ENCODE peak calls at places on chromosome 16, in nine cellular contexts. One of them, this sample, is unnamed.
A peak's percentile ranks its signal among the peaks of the same experiment; 100 is the strongest.

GRCh38 chr16:1745181-1745899 is 26.0 kb downstream of the NME3 start:
- DNase-seq in ELF-1: peak; percentile 59
- DNase-seq in WTC11: no peak
- DNase-seq in GM23338: no peak
- DNase-seq in SK-N-MC: no peak
- DNase-seq in vagina: no peak
- DNase-seq in stimulated activated naive B cell treated with anti-CD40 and anti-IgM and Interleukin-4, amounts not matched to agents 10 μg/mL and 1 μg/mL and 100 μg/mL, for 72 hours: no peak
- DNase-seq in SHP77 treated with DMSO at 0.1 percent for 48 hours: no peak
- DNase-seq in activated CD4-positive, alpha-beta T cell treated with anti-CD3 and anti-CD28 coated beads, Interleukin-2, amount 10 ng/mL, durations not matched to agents 7 days and 5 days: no peak
- DNase-seq in this sample: no peak

GRCh38 chr16:83802135-83802534 is 5.6 kb upstream of the HSBP1 start:
- DNase-seq in WTC11: no peak
- DNase-seq in ELF-1: peak; percentile 33
- DNase-seq in activated CD4-positive, alpha-beta T cell treated with anti-CD3 and anti-CD28 coated beads, Interleukin-2, amount 10 ng/mL, durations not matched to agents 7 days and 5 days: no peak
- DNase-seq in SK-N-MC: no peak
- DNase-seq in SHP77 treated with DMSO at 0.1 percent for 48 hours: no peak
- DNase-seq in vagina: no peak
- DNase-seq in GM23338: peak; percentile 80
- DNase-seq in stimulated activated naive B cell treated with anti-CD40 and anti-IgM and Interleukin-4, amounts not matched to agents 10 μg/mL and 1 μg/mL and 100 μg/mL, for 72 hours: no peak
- DNase-seq in this sample: no peak

GRCh38 chr16:13920510-13920818 is 510 bp downstream of the ERCC4 start:
- DNase-seq in SK-N-MC: no peak
- DNase-seq in GM23338: no peak
- DNase-seq in ELF-1: no peak
- DNase-seq in stimulated activated naive B cell treated with anti-CD40 and anti-IgM and Interleukin-4, amounts not matched to agents 10 μg/mL and 1 μg/mL and 100 μg/mL, for 72 hours: no peak
- DNase-seq in vagina: no peak
- DNase-seq in SHP77 treated with DMSO at 0.1 percent for 48 hours: no peak
- DNase-seq in activated CD4-positive, alpha-beta T cell treated with anti-CD3 and anti-CD28 coated beads, Interleukin-2, amount 10 ng/mL, durations not matched to agents 7 days and 5 days: no peak
- DNase-seq in WTC11: no peak
- DNase-seq in this sample: no peak

GRCh38 chr16:84725481-84726078 is 25.8 kb downstream of the USP10 start:
- DNase-seq in WTC11: peak; percentile 45
- DNase-seq in SHP77 treated with DMSO at 0.1 percent for 48 hours: no peak
- DNase-seq in SK-N-MC: no peak
- DNase-seq in vagina: peak; percentile 27
- DNase-seq in activated CD4-positive, alpha-beta T cell treated with anti-CD3 and anti-CD28 coated beads, Interleukin-2, amount 10 ng/mL, durations not matched to agents 7 days and 5 days: no peak
- DNase-seq in GM23338: no peak
- DNase-seq in ELF-1: peak; percentile 63
- DNase-seq in stimulated activated naive B cell treated with anti-CD40 and anti-IgM and Interleukin-4, amounts not matched to agents 10 μg/mL and 1 μg/mL and 100 μg/mL, for 72 hours: no peak
- DNase-seq in this sample: no peak

GRCh38 chr16:19410435-19411153 is 7.1 kb upstream of the TMC5 start:
- DNase-seq in activated CD4-positive, alpha-beta T cell treated with anti-CD3 and anti-CD28 coated beads, Interleukin-2, amount 10 ng/mL, durations not matched to agents 7 days and 5 days: no peak
- DNase-seq in WTC11: peak; percentile 80
- DNase-seq in ELF-1: peak; percentile 95
- DNase-seq in stimulated activated naive B cell treated with anti-CD40 and anti-IgM and Interleukin-4, amounts not matched to agents 10 μg/mL and 1 μg/mL and 100 μg/mL, for 72 hours: no peak
- DNase-seq in vagina: no peak
- DNase-seq in SHP77 treated with DMSO at 0.1 percent for 48 hours: no peak
- DNase-seq in GM23338: peak; percentile 88
- DNase-seq in SK-N-MC: no peak
- DNase-seq in this sample: peak; percentile 39

GRCh38 chr16:12868788-12869187 is 32.6 kb upstream of the SHISA9 start:
- DNase-seq in vagina: no peak
- DNase-seq in GM23338: no peak
- DNase-seq in ELF-1: no peak
- DNase-seq in WTC11: no peak
- DNase-seq in SK-N-MC: no peak
- DNase-seq in stimulated activated naive B cell treated with anti-CD40 and anti-IgM and Interleukin-4, amounts not matched to agents 10 μg/mL and 1 μg/mL and 100 μg/mL, for 72 hours: no peak
- DNase-seq in activated CD4-positive, alpha-beta T cell treated with anti-CD3 and anti-CD28 coated beads, Interleukin-2, amount 10 ng/mL, durations not matched to agents 7 days and 5 days: no peak
- DNase-seq in SHP77 treated with DMSO at 0.1 percent for 48 hours: no peak
- DNase-seq in this sample: no peak

GRCh38 chr16:49495596-49496355 is 122.2 kb downstream of the C16orf78 start:
- DNase-seq in ELF-1: no peak
- DNase-seq in vagina: no peak
- DNase-seq in SHP77 treated with DMSO at 0.1 percent for 48 hours: no peak
- DNase-seq in activated CD4-positive, alpha-beta T cell treated with anti-CD3 and anti-CD28 coated beads, Interleukin-2, amount 10 ng/mL, durations not matched to agents 7 days and 5 days: no peak
- DNase-seq in SK-N-MC: no peak
- DNase-seq in GM23338: no peak
- DNase-seq in WTC11: no peak
- DNase-seq in stimulated activated naive B cell treated with anti-CD40 and anti-IgM and Interleukin-4, amounts not matched to agents 10 μg/mL and 1 μg/mL and 100 μg/mL, for 72 hours: no peak
- DNase-seq in this sample: no peak

GRCh38 chr16:29809850-29810698 is 1.9 kb upstream of the PRRT2 start:
- DNase-seq in WTC11: no peak
- DNase-seq in SHP77 treated with DMSO at 0.1 percent for 48 hours: no peak
- DNase-seq in activated CD4-positive, alpha-beta T cell treated with anti-CD3 and anti-CD28 coated beads, Interleukin-2, amount 10 ng/mL, durations not matched to agents 7 days and 5 days: peak; percentile 33
- DNase-seq in ELF-1: peak; percentile 66
- DNase-seq in SK-N-MC: no peak
- DNase-seq in vagina: no peak
- DNase-seq in GM23338: peak; percentile 35
- DNase-seq in stimulated activated naive B cell treated with anti-CD40 and anti-IgM and Interleukin-4, amounts not matched to agents 10 μg/mL and 1 μg/mL and 100 μg/mL, for 72 hours: no peak
- DNase-seq in this sample: no peak

GRCh38 chr16:14427371-14427948 is 202.6 kb downstream of the PARN start:
- DNase-seq in WTC11: no peak
- DNase-seq in stimulated activated naive B cell treated with anti-CD40 and anti-IgM and Interleukin-4, amounts not matched to agents 10 μg/mL and 1 μg/mL and 100 μg/mL, for 72 hours: no peak
- DNase-seq in SHP77 treated with DMSO at 0.1 percent for 48 hours: no peak
- DNase-seq in SK-N-MC: no peak
- DNase-seq in ELF-1: no peak
- DNase-seq in GM23338: no peak
- DNase-seq in vagina: no peak
- DNase-seq in activated CD4-positive, alpha-beta T cell treated with anti-CD3 and anti-CD28 coated beads, Interleukin-2, amount 10 ng/mL, durations not matched to agents 7 days and 5 days: no peak
- DNase-seq in this sample: no peak

GRCh38 chr16:82701302-82702022 is 74.7 kb downstream of the CDH13 start:
- DNase-seq in WTC11: no peak
- DNase-seq in SK-N-MC: no peak
- DNase-seq in GM23338: no peak
- DNase-seq in ELF-1: no peak
- DNase-seq in vagina: no peak
- DNase-seq in stimulated activated naive B cell treated with anti-CD40 and anti-IgM and Interleukin-4, amounts not matched to agents 10 μg/mL and 1 μg/mL and 100 μg/mL, for 72 hours: no peak
- DNase-seq in SHP77 treated with DMSO at 0.1 percent for 48 hours: no peak
- DNase-seq in activated CD4-positive, alpha-beta T cell treated with anti-CD3 and anti-CD28 coated beads, Interleukin-2, amount 10 ng/mL, durations not matched to agents 7 days and 5 days: no peak
- DNase-seq in this sample: no peak

GRCh38 chr16:678858-679807 is 1.1 kb upstream of the STUB1 start:
- DNase-seq in vagina: no peak
- DNase-seq in WTC11: peak; percentile 70
- DNase-seq in stimulated activated naive B cell treated with anti-CD40 and anti-IgM and Interleukin-4, amounts not matched to agents 10 μg/mL and 1 μg/mL and 100 μg/mL, for 72 hours: peak; percentile 30
- DNase-seq in ELF-1: peak; percentile 82
- DNase-seq in activated CD4-positive, alpha-beta T cell treated with anti-CD3 and anti-CD28 coated beads, Interleukin-2, amount 10 ng/mL, durations not matched to agents 7 days and 5 days: peak; percentile 55
- DNase-seq in SK-N-MC: no peak
- DNase-seq in GM23338: peak; percentile 82
- DNase-seq in SHP77 treated with DMSO at 0.1 percent for 48 hours: peak; percentile 29
- DNase-seq in this sample: peak; percentile 89

GRCh38 chr16:77499373-77500285 is 64.8 kb upstream of the ADAMTS18 start:
- DNase-seq in SHP77 treated with DMSO at 0.1 percent for 48 hours: no peak
- DNase-seq in activated CD4-positive, alpha-beta T cell treated with anti-CD3 and anti-CD28 coated beads, Interleukin-2, amount 10 ng/mL, durations not matched to agents 7 days and 5 days: no peak
- DNase-seq in stimulated activated naive B cell treated with anti-CD40 and anti-IgM and Interleukin-4, amounts not matched to agents 10 μg/mL and 1 μg/mL and 100 μg/mL, for 72 hours: no peak
- DNase-seq in vagina: no peak
- DNase-seq in SK-N-MC: no peak
- DNase-seq in ELF-1: peak; percentile 56
- DNase-seq in GM23338: no peak
- DNase-seq in WTC11: peak; percentile 8
- DNase-seq in this sample: no peak

GRCh38 chr16:3045758-3046505 is 429 bp upstream of the MMP25 start:
- DNase-seq in activated CD4-positive, alpha-beta T cell treated with anti-CD3 and anti-CD28 coated beads, Interleukin-2, amount 10 ng/mL, durations not matched to agents 7 days and 5 days: no peak
- DNase-seq in GM23338: peak; percentile 71
- DNase-seq in SHP77 treated with DMSO at 0.1 percent for 48 hours: no peak
- DNase-seq in WTC11: peak; percentile 65
- DNase-seq in SK-N-MC: no peak
- DNase-seq in ELF-1: peak; percentile 32
- DNase-seq in vagina: no peak
- DNase-seq in stimulated activated naive B cell treated with anti-CD40 and anti-IgM and Interleukin-4, amounts not matched to agents 10 μg/mL and 1 μg/mL and 100 μg/mL, for 72 hours: peak; percentile 46
- DNase-seq in this sample: no peak

GRCh38 chr16:85602831-85603755 is 10.0 kb upstream of the GSE1 start:
- DNase-seq in vagina: no peak
- DNase-seq in SHP77 treated with DMSO at 0.1 percent for 48 hours: peak; percentile 72
- DNase-seq in ELF-1: peak; percentile 44
- DNase-seq in WTC11: no peak
- DNase-seq in GM23338: no peak
- DNase-seq in activated CD4-positive, alpha-beta T cell treated with anti-CD3 and anti-CD28 coated beads, Interleukin-2, amount 10 ng/mL, durations not matched to agents 7 days and 5 days: no peak
- DNase-seq in SK-N-MC: no peak
- DNase-seq in stimulated activated naive B cell treated with anti-CD40 and anti-IgM and Interleukin-4, amounts not matched to agents 10 μg/mL and 1 μg/mL and 100 μg/mL, for 72 hours: no peak
- DNase-seq in this sample: no peak